ENCODE peak calls at places on chromosomes 16 and 17, in seven cellular contexts. X, U, K, B, S, N and L are unnamed samples.

GRCh38 chr17:41579484-41580243 is 7.0 kb downstream of the KRT14 start:
- DNase-seq in B (peak; percentile 57), K (peak; percentile 64), N (peak; percentile 80), S (peak; percentile 73), U (peak; percentile 100), X (peak; percentile 91), L (peak; percentile 77)

GRCh38 chr17:4850236-4850635 is 17.1 kb downstream of the MINK1 start:
- DNase-seq in X (no peak), B (no peak), S (no peak), U (no peak), K (no peak), N (no peak), L (no peak)

GRCh38 chr16:74249281-74249680 is 47.3 kb upstream of the PSMD7 start:
- DNase-seq in K (no peak), X (no peak), B (no peak), N (no peak), U (no peak), S (no peak), L (no peak)

GRCh38 chr17:46194393-46195216 is 1.4 kb upstream of the KANSL1 start:
- DNase-seq in B (peak; percentile 82), S (no peak), X (peak; percentile 33), K (no peak), U (no peak), N (no peak), L (no peak)

GRCh38 chr17:4535667-4536258 is 19.4 kb downstream of the MYBBP1A start:
- DNase-seq in B (no peak), N (no peak), U (peak; percentile 83), S (no peak), X (no peak), K (no peak), L (no peak)

GRCh38 chr17:50749243-50749642 is 18.1 kb downstream of the ANKRD40CL start:
- DNase-seq in X (no peak), K (no peak), S (no peak), N (no peak), U (peak; percentile 17), B (no peak), L (no peak)

GRCh38 chr16:28288117-28288516 is 4.2 kb upstream of the SBK1 start:
- DNase-seq in X (no peak), S (no peak), K (no peak), B (no peak), U (no peak), N (no peak), L (no peak)

GRCh38 chr17:21375757-21376584 is at the start of gene KCNJ12:
- DNase-seq in N (no peak), B (no peak), K (no peak), U (peak; percentile 87), S (no peak), X (peak; percentile 80), L (no peak)

GRCh38 chr16:5350118-5350517 is 252.5 kb upstream of the EEF2KMT start:
- DNase-seq in N (no peak), K (no peak), X (peak; percentile 25), S (no peak), B (no peak), U (peak; percentile 76), L (no peak)

GRCh38 chr17:42553866-42554249 is 1.1 kb downstream of the HSD17B1 start:
- DNase-seq in N (peak; percentile 84), B (no peak), K (no peak), U (no peak), S (no peak), X (no peak), L (peak; percentile 74)

DNA sequence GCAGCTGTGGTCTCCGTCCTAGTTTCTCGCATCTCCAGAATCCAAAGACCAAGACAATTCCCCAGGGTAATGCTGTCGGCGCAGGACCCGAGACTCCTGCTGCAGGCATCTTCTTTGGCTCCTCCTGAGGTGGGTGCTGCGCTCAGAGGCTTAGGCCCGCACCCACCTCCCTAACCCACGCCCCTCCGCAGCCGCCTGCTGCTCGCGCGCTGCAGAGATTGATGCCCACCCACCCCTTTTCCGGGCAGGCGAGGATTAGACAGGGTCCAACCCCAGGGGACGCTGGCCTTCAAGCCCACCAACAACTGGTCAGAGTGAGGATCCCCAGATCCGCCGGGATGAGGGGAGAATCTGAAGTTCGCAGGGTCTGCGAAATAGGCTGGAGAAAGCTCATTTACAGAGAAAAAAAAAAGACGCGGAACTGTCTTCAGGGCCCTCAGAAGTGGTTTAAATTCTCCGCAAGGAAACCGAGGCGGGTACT is 27.9 kb downstream of the SLFN11 start:
- DNase-seq in S (no peak), N (no peak), U (peak; percentile 72), B (no peak), K (no peak), X (peak; percentile 26), L (no peak)
- H3K4me3 ChIP-seq in S (peak overlapping the region; percentile 54), N (peak overlapping the region; percentile 70), U (no peak overlapping the region), B (peak overlapping the region; percentile 72), K (peak overlapping the region; percentile 31), X (peak overlapping the region; percentile 45), L (peak overlapping the region; percentile 55)

GRCh38 chr16:31477220-31478216 is 5.4 kb upstream of the SLC5A2 start:
- DNase-seq in N (peak; percentile 90), X (peak; percentile 52), S (no peak), B (peak; percentile 65), U (peak; percentile 92), K (no peak), L (peak; percentile 93)
- H3K4me3 ChIP-seq in N (peak overlapping the region; percentile 80), X (peak overlapping the region; percentile 48), S (peak overlapping the region; percentile 32), B (peak overlapping the region; percentile 41), U (no peak overlapping the region), K (no peak overlapping the region), L (peak overlapping the region; percentile 54)

DNA sequence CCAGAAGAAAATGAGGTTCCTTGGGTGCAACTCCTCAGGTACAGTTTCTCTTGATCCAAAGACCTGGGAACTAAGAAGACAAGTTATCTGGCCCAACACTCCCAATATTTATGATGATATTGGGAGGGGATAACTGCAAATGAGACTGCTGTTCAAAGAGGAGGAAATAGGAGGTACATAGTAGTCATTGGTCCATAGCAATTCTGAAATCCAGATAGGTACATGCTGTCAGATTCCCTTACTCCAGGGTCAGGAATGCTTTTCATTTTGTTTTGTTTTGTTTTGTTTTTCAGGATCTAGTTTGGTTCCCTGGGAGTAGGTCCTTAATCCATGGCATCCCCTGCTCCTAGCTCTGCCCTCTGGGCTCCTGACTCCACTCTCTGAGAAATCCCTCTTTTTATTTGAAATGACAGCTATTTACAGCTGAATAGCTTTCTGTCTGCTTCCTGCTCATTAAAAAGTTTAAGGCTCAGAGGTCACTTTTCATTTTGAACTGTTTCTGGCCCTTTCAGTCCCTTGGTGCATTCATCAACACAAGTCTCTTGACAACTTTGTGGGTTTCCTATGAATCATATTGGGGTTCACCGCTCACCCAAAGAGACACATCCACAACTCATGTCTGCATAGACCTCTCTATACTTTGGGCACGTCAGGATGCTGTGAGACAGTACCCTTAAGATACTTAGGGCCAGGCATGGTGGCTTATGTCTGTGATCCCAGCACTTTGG is 110.2 kb upstream of the C17orf78 start:
- DNase-seq in N (no peak), B (no peak), U (no peak), S (no peak), X (no peak), K (no peak), L (no peak)
- H3K4me3 ChIP-seq in N (no peak overlapping the region), B (no peak overlapping the region), U (no peak overlapping the region), S (no peak overlapping the region), X (no peak overlapping the region), K (no peak overlapping the region), L (no peak overlapping the region)

GRCh38 chr16:67145746-67146145 is 5.1 kb downstream of the B3GNT9 start:
- DNase-seq in K (no peak), X (no peak), B (no peak), N (peak; percentile 53), S (no peak), U (no peak), L (no peak)
- H3K4me3 ChIP-seq in K (no peak overlapping the region), X (no peak overlapping the region), B (no peak overlapping the region), N (no peak overlapping the region), S (no peak overlapping the region), U (no peak overlapping the region), L (no peak overlapping the region)

GRCh38 chr16:11180489-11180888 is 75.5 kb downstream of the SOCS1 start:
- DNase-seq in X (no peak), K (no peak), B (no peak), S (no peak), U (no peak), N (no peak), L (no peak)
- H3K4me3 ChIP-seq in X (no peak overlapping the region), K (no peak overlapping the region), B (no peak overlapping the region), S (no peak overlapping the region), U (no peak overlapping the region), N (no peak overlapping the region), L (no peak overlapping the region)

DNA sequence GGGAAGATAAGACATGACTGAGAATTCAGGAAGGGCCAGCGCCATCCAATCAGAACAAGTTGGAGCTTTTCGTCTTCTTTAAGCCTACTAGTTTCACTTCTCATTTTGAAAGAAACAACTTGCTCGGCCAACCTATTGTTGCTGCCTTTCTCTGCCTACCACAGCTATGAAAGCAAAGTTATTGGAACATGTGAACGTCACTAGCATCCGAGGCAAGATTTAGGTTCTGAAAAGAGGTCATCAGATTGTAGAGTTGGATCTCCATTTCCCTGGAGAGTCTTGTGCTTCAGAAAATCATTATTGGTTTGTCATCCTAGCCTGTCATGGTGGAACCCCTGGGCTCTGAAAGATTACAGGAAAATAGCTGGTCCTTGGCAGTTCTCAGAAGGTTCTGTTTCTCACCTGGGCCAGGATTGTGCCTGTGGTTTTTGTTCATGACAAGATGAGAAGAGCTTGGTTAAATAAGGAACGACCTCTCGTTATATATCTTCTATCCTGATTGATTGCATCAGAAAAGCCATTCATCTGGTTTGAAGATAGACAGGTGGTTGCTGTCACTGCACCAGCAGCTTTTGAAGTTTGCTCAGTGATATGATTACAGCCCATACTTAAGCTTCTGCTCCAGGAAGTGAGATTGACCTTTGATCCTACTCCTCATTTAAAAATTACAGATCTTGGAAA is 25.3 kb downstream of the CDH13 start:
- DNase-seq in U (no peak), B (no peak), S (no peak), N (no peak), K (no peak), X (no peak), L (no peak)
- H3K4me3 ChIP-seq in U (no peak overlapping the region), B (no peak overlapping the region), S (no peak overlapping the region), N (peak overlapping the region; percentile 7), K (no peak overlapping the region), X (no peak overlapping the region), L (no peak overlapping the region)